ENCODE peak calls at places on chromosomes 12 and 14, in four cellular contexts. L is upper lobe of right lung, Q is HEK293T, J is heart right ventricle. P is an unnamed sample.
A peak's percentile ranks its signal among the peaks of the same experiment; 100 is the strongest.

GRCh38 chr14:99327458-99328250 is 55.7 kb upstream of the BCL11B start:
- DNase-seq in L (peak; percentile 42), J (no peak), Q (no peak), P (no peak)

GRCh38 chr12:92528586-92528985 is 174.2 kb upstream of the PLEKHG7 start:
- DNase-seq in Q (no peak), J (no peak), L (no peak), P (no peak)

GRCh38 chr14:77804592-77804991 is 4.7 kb downstream of the ADCK1 start:
- DNase-seq in Q (peak; percentile 18), L (no peak), J (no peak), P (no peak)

GRCh38 chr14:56116128-56116900 is 1.9 kb upstream of the PELI2 start:
- DNase-seq in J (no peak), L (no peak), Q (no peak), P (no peak)

GRCh38 chr12:2805146-2805525 is 7.3 kb upstream of the ITFG2 start:
- DNase-seq in L (no peak), Q (no peak), J (no peak), P (no peak)

GRCh38 chr12:19404232-19404880 is 34.9 kb upstream of the AEBP2 start:
- DNase-seq in J (no peak), Q (no peak), L (no peak), P (no peak)

GRCh38 chr12:57033428-57033827 is 16.5 kb downstream of the MYO1A start:
- DNase-seq in J (no peak), L (no peak), Q (no peak), P (no peak)

GRCh38 chr12:118359541-118359915 is 13.2 kb downstream of the TAOK3 start:
- DNase-seq in J (no peak), Q (no peak), L (no peak), P (no peak)

GRCh38 chr14:63787995-63788946 is 60.4 kb upstream of the SGPP1 start:
- DNase-seq in Q (no peak), J (no peak), L (no peak), P (no peak)

GRCh38 chr12:26646571-26646970 is 186.4 kb downstream of the ITPR2 start:
- DNase-seq in Q (no peak), L (no peak), J (no peak), P (no peak)

GRCh38 chr12:10771132-10771733 is 31.2 kb downstream of the TAS2R7 start:
- DNase-seq in J (no peak), Q (peak; percentile 22), L (no peak), P (peak; percentile 26)

GRCh38 chr12:124727244-124727673 is 136.4 kb downstream of the SCARB1 start:
- DNase-seq in Q (no peak), J (peak; percentile 67), L (peak; percentile 87), P (peak; percentile 83)

GRCh38 chr12:118874698-118875548 is 106.4 kb upstream of the SRRM4 start:
- DNase-seq in J (no peak), L (no peak), Q (no peak), P (no peak)

GRCh38 chr14:43147480-43147879 is 1359.6 kb downstream of the FSCB start:
- DNase-seq in J (no peak), Q (no peak), L (no peak), P (no peak)

GRCh38 chr12:110744697-110745264 is 2.1 kb upstream of the PPP1CC start:
- DNase-seq in L (no peak), J (no peak), Q (no peak), P (no peak)

GRCh38 chr12:110647669-110648068 is 33.7 kb downstream of the TCTN1 start:
- DNase-seq in Q (no peak), J (no peak), L (no peak), P (no peak)

GRCh38 chr12:22018860-22019259 is 27.2 kb upstream of the CMAS start:
- DNase-seq in L (no peak), J (no peak), Q (no peak), P (no peak)

GRCh38 chr12:79187032-79187431 is 322.5 kb downstream of the SYT1 start:
- DNase-seq in L (no peak), Q (no peak), J (peak; percentile 5), P (no peak)

GRCh38 chr12:85280138-85280983 is at the start of gene ALX1:
- DNase-seq in Q (peak; percentile 64), J (no peak), L (peak; percentile 65), P (no peak)

GRCh38 chr12:47845066-47845465 is 25.4 kb upstream of the HDAC7 start:
- DNase-seq in L (no peak), J (no peak), Q (no peak), P (no peak)

GRCh38 chr12:110578522-110579238 is 4.4 kb downstream of the PPTC7 start:
- DNase-seq in J (no peak), Q (no peak), L (no peak), P (peak; percentile 88)

GRCh38 chr14:52906141-52906601 is 44.7 kb downstream of the FERMT2 start:
- DNase-seq in Q (no peak), L (no peak), J (no peak), P (peak; percentile 71)

GRCh38 chr14:95535226-95536021 is 574 bp downstream of the GLRX5 start:
- DNase-seq in J (no peak), L (peak; percentile 73), Q (no peak), P (no peak)

GRCh38 chr12:128190614-128191013 is 76.4 kb upstream of the TMEM132C start:
- DNase-seq in Q (peak; percentile 11), J (no peak), L (no peak), P (no peak)

GRCh38 chr14:101019974-101020710 is 116.6 kb upstream of the RTL1 start:
- DNase-seq in L (peak; percentile 35), Q (no peak), J (no peak), P (no peak)

GRCh38 chr14:22598896-22599244 is 770 bp downstream of the ABHD4 start:
- DNase-seq in Q (peak; percentile 36), L (no peak), J (no peak), P (peak; percentile 16)

GRCh38 chr14:74616507-74616906 is 4.5 kb upstream of the LTBP2 start:
- DNase-seq in Q (no peak), J (no peak), L (no peak), P (peak; percentile 73)

GRCh38 chr14:24307575-24308341 is at the start of gene CIDEB:
- DNase-seq in Q (peak; percentile 78), J (peak; percentile 58), L (no peak), P (no peak)

GRCh38 chr14:91996951-91997371 is 42.9 kb downstream of the TRIP11 start:
- DNase-seq in Q (peak; percentile 27), J (no peak), L (no peak), P (peak; percentile 44)

GRCh38 chr12:107570721-107571120 is 114.9 kb upstream of the PWP1 start:
- DNase-seq in L (no peak), J (no peak), Q (no peak), P (no peak)

GRCh38 chr14:41476526-41476925 is 130.2 kb upstream of the LRFN5 start:
- DNase-seq in Q (no peak), J (no peak), L (no peak), P (no peak)

GRCh38 chr12:24919346-24920001 is 29.4 kb downstream of the BCAT1 start:
- DNase-seq in L (no peak), Q (no peak), J (no peak), P (no peak)

GRCh38 chr12:110599334-110599733 is 14.6 kb upstream of the TCTN1 start:
- DNase-seq in L (no peak), Q (no peak), J (no peak), P (no peak)

GRCh38 chr12:7433276-7433822 is 10.6 kb downstream of the CD163L1 start:
- DNase-seq in Q (no peak), J (no peak), L (no peak), P (peak; percentile 26)

GRCh38 chr14:68421116-68421515 is 371.8 kb downstream of the ZFP36L1 start:
- DNase-seq in J (no peak), Q (no peak), L (no peak), P (no peak)

GRCh38 chr14:75562494-75562893 is 15.9 kb upstream of the FLVCR2 start:
- DNase-seq in J (no peak), L (no peak), Q (no peak), P (no peak)

GRCh38 chr12:122860854-122861585 is 25.8 kb downstream of the HIP1R start:
- DNase-seq in J (no peak), L (peak; percentile 66), Q (no peak), P (no peak)

GRCh38 chr12:79555006-79555925 is 135.5 kb downstream of the PAWR start:
- DNase-seq in L (no peak), Q (no peak), J (peak; percentile 15), P (peak; percentile 26)

GRCh38 chr14:59333668-59334067 is 131.5 kb downstream of the GPR135 start:
- DNase-seq in J (peak; percentile 66), Q (no peak), L (no peak), P (no peak)

GRCh38 chr12:95083938-95084337 is 10.5 kb upstream of the NR2C1 start:
- DNase-seq in Q (peak; percentile 13), L (no peak), J (no peak), P (no peak)

P was measured in HCT116.